ENCODE peak calls at places on chromosomes 11 and 22, in six cellular contexts. O is dorsolateral prefrontal cortex, H is suprapubic skin, Z is GM23338, I is small intestine, Y is RWPE1. A is an unnamed sample.

GRCh38 chr22:40239345-40239683 is 61.6 kb downstream of the TNRC6B start:
- DNase-seq in Z (no peak), O (no peak), Y (no peak), H (no peak), I (no peak), A (no peak)

GRCh38 chr22:45129703-45130524 is 33.8 kb upstream of the NUP50 start:
- DNase-seq in I (peak), O (no peak), Y (no peak), H (no peak), Z (peak), A (no peak)

GRCh38 chr22:47994899-47995573 is 1232.6 kb downstream of the TBC1D22A start:
- DNase-seq in I (no peak), H (no peak), Y (no peak), O (no peak), Z (no peak), A (no peak)

GRCh38 chr11:93073508-93074280 is 104.2 kb downstream of the MTNR1B start:
- DNase-seq in Y (no peak), Z (peak), I (no peak), H (no peak), O (no peak), A (no peak)

GRCh38 chr11:35151896-35152295 is 12.9 kb downstream of the CD44 start:
- DNase-seq in H (no peak), I (no peak), Y (no peak), Z (peak), O (no peak), A (no peak)

GRCh38 chr11:15901046-15901445 is 455.3 kb downstream of the SOX6 start:
- DNase-seq in Y (no peak), Z (no peak), H (no peak), O (no peak), I (no peak), A (no peak)

GRCh38 chr11:39741066-39741465 is 1718.4 kb downstream of the LRRC4C start:
- DNase-seq in Y (peak), O (no peak), Z (no peak), H (no peak), I (no peak), A (no peak)

GRCh38 chr11:24064309-24064903 is 432.4 kb upstream of the LUZP2 start:
- DNase-seq in I (no peak), Y (no peak), H (no peak), O (no peak), Z (peak), A (no peak)

GRCh38 chr11:92123540-92123939 is 101.1 kb upstream of the FAT3 start:
- DNase-seq in O (no peak), Z (no peak), Y (no peak), H (no peak), I (no peak), A (no peak)

GRCh38 chr11:61174949-61175348 is 13.7 kb upstream of the VPS37C start:
- DNase-seq in I (no peak), Z (no peak), H (no peak), O (no peak), Y (no peak), A (no peak)

GRCh38 chr11:74417379-74417804 is 19.2 kb upstream of the PGM2L1 start:
- DNase-seq in I (peak), Y (peak), O (no peak), H (no peak), Z (peak), A (no peak)

GRCh38 chr11:107218123-107219084 is 200.1 kb upstream of the GUCY1A2 start:
- DNase-seq in H (no peak), Y (no peak), O (no peak), I (no peak), Z (no peak), A (no peak)

GRCh38 chr11:62601114-62601363 is 626 bp downstream of the MTA2 start:
- DNase-seq in Y (no peak), I (peak), Z (no peak), H (no peak), O (peak), A (no peak)

GRCh38 chr11:97683733-97684132 is 1293.9 kb downstream of the JRKL start:
- DNase-seq in Y (peak), I (no peak), H (no peak), Z (peak), O (no peak), A (no peak)

GRCh38 chr11:104782377-104782754 is 115.9 kb downstream of the CASP12 start:
- DNase-seq in I (no peak), O (no peak), Y (no peak), Z (peak), H (no peak), A (no peak)
- H3K27ac ChIP-seq in I (no peak), O (no peak), Y (no peak), Z (peak), H (no peak), A (no peak)

DNA sequence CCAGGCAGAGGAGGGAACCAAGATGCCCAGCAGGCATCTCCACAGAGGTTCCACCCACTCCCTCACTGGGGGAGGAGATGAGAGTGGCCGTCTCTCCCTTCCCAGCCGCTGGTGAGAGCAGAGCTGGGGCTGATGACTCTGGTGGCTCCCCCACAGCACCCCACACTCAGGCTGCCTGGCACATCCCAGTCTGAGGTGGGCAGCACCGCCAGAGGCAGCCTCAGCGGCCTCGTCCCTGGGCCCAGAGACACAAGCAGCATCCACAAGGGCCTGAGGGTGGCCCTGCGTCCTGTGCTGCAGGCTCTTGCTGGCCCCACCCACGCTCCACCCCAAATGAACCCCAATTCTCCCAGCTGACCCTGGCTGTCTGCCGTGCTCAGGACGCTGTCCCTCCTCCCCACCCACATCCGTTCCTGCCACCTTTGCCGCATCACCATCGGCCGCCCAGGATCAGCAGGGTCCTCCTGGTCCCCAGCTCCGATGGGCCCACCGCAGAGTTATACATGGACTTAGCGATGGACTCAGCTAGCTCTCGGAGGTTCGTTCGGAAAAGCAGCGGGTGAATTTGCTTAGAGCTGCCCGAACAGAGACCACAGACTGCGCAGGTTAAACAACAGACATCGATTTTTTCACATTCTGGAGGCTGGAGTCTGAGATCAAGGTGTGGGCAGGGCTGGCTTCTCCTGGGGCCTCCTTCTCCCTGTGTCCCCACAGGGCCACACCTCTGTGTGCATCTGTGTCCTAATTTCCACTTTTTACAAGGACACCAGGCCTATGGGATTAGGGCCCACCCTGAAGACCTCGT is 20.2 kb upstream of the CTSD start:
- DNase-seq in Y (no peak), Z (no peak), I (no peak), O (no peak), H (no peak), A (no peak)
- H3K27ac ChIP-seq in Y (peak), Z (no peak), I (no peak), O (no peak), H (no peak), A (no peak)

GRCh38 chr11:90423378-90423777 is 200.5 kb upstream of the CHORDC1 start:
- DNase-seq in Z (no peak), Y (no peak), H (no peak), I (no peak), O (no peak), A (no peak)
- H3K27ac ChIP-seq in Z (no peak), Y (no peak), H (no peak), I (no peak), O (no peak), A (no peak)

DNA sequence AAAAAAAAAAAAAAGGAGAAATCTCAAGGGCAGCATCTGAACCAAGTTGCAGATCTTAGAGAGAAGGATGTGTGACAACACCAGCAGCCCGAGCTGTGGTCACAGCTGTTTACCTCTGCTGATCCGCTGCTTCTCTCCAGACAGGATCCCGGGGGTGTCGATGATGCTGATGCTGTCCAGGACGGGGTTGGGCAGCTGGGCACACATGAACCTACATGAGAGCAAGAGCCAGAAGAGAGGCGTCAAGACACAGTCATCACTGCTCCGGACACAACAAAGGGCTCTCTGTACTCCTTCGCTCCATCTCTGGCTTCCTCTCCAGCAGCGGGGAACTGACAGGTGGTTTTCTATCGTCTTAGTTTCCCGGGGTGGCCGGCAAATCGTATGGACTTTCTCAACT is 4.1 kb downstream of the EHD1 start:
- DNase-seq in H (no peak), I (no peak), Z (no peak), O (no peak), Y (no peak), A (peak)
- H3K27ac ChIP-seq in H (no peak), I (peak), Z (no peak), O (peak), Y (peak), A (peak)

DNA sequence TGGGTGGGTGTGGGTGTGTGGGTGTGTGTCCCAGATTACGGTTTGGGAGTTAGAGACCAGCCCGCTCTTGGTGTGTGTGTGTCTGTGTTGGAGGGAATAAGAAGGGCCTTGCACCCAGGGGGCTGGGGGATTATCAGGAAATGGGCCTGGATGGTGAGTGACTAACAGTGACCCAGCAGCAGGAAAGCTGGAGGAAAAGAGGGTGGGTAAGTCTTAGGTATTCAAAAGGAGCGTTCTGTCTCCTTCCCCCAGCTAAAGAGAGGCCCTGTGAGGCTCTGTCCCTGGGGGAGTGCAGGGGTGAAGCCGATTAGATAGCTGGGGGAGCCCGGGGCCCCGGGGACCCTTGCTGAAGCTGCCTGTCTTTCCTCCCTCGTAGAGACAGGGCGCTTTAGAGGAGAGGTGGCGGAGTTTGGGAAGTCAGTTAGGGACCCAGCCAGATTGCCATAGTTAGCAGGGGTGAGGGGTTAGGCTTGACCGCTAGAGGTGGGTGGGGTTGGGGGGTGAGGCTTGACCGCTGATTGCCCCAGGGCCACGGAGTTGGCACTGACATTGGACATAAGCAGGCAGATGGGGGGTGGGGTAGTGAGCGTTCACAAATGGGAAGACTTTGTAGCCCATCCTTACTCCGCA is 1.5 kb downstream of the OAF start:
- DNase-seq in I (peak), H (no peak), O (no peak), Y (no peak), Z (peak), A (no peak)
- H3K27ac ChIP-seq in I (peak), H (peak), O (peak), Y (peak), Z (no peak), A (peak)

GRCh38 chr11:119615003-119615878 is 113.8 kb downstream of the NECTIN1 start:
- DNase-seq in I (peak), Y (peak), Z (no peak), O (no peak), H (no peak), A (no peak)

GRCh38 chr11:119614227-119615002 is 114.6 kb downstream of the NECTIN1 start:
- DNase-seq in Z (no peak), O (no peak), H (no peak), Y (no peak), I (no peak), A (no peak)

GRCh38 chr11:119617343-119617713 is 111.7 kb downstream of the NECTIN1 start:
- DNase-seq in O (no peak), I (no peak), Y (no peak), H (no peak), Z (no peak), A (no peak)

GRCh38 chr11:119616586-119617342 is 112.2 kb downstream of the NECTIN1 start:
- DNase-seq in Z (no peak), O (no peak), I (no peak), H (no peak), Y (no peak), A (no peak)

DNA sequence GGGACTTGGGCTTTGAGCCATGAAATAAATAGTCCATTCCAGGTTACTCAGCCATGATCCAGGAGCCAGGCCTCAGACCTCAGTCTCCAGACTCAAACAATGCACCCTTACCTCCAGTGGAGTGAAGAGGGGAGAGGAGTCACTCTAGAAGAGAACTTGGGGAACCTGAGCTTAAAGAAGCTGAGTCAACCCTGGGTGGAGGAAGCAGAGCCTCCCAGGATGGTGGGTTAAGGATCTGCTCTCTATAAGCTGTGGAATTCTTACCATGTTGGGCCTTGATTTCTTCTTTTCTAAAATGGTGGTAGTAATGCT is 113.2 kb downstream of the NECTIN1 start:
- DNase-seq in Z (no peak), Y (no peak), O (no peak), H (no peak), I (no peak), A (no peak)
- H3K27ac ChIP-seq in Z (no peak), Y (peak), O (peak), H (no peak), I (no peak), A (peak)

GRCh38 chr11:65571420-65571819 is 918 bp upstream of the FAM89B start:
- DNase-seq in I (no peak), Z (no peak), O (no peak), H (no peak), Y (no peak), A (no peak)
- H3K27ac ChIP-seq in I (no peak), Z (no peak), O (peak), H (no peak), Y (peak), A (peak)

DNA sequence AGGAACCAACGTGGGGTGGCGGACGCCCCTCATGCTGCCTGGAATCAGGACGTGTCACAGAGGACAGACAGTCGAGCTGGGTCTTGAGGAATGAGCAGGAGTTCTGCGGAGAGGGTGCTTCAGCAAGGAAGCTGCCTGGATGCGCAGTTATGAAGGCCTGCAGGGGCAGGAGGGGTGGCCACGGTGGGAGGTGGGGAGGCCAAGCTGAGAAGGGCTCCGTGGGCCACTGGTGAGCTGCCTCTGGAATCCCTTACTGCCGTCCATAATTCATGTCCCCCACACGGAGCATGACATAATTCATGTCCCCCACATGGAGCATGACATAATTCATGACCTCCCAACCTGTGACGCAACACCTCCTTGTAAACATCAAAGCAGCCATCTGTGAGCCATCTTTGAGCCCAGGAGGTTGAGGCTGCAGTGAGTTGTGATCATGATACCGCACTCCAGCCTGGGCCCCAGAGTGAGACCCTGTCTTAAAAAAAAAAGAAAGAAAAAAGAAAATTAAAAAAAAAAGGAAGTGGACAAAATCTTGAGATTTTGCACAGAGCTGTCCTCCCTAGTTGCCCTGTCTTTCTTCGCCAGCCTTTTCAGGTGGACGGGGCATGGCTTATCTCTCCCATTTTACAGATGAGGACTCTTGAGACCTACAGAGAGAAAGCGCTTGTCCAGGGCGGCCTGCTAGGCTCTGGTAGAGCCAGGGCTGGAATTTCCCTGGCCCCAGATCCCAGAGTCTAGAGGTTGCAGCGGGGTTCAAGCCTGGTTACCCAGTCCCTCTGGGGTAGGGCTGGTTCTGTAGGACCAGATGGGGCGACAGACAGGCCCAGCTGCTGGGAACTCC is 24.3 kb upstream of the PICK1 start:
- DNase-seq in Z (no peak), Y (no peak), I (no peak), H (no peak), O (no peak), A (no peak)
- H3K27ac ChIP-seq in Z (no peak), Y (no peak), I (no peak), H (peak), O (peak), A (peak)

GRCh38 chr22:38267086-38267485 is 5.7 kb downstream of the TMEM184B start:
- DNase-seq in H (no peak), O (no peak), Y (no peak), I (no peak), Z (no peak), A (no peak)
- H3K27ac ChIP-seq in H (peak), O (peak), Y (peak), I (no peak), Z (no peak), A (no peak)

A was measured in substantia nigra.